ENCODE peak calls at places on chromosomes 12 and 14, in ten cellular contexts. W is activated naive CD4-positive, alpha-beta T cell treated with anti-CD3 and anti-CD28 coated beads, Interleukin-2, amount 10 ng/mL, durations not matched to agents 7 days and 5 days; H is psoas muscle; L is NCI-H748 treated with DMSO at 0.1 percent for 48 hours; Q is NCI-H146; A is LHCN-M2; E is HEK293T; R is effector memory CD4-positive, alpha-beta T cell; D is stimulated activated CD8-positive, alpha-beta memory T cell treated with anti-CD3 and anti-CD28 coated beads, Interleukin-15, amount 100 ng/mL, for 1 hour; T is activated T-helper 9 cell treated with anti-CD3 and anti-CD28 coated beads, Interleukin-2, amount 50 U/mL, for 16 hours. Z is an unnamed sample.

GRCh38 chr14:68593806-68594536 is 198.9 kb downstream of the ZFP36L1 start:
- DNase-seq in H (no peak), T (no peak), W (no peak), E (no peak), Q (no peak), A (peak), R (no peak), L (no peak), D (no peak), Z (peak)

GRCh38 chr14:94675036-94675435 is 62.8 kb downstream of the SERPINA3 start:
- DNase-seq in W (no peak), H (no peak), Q (no peak), A (no peak), R (no peak), T (no peak), D (no peak), L (no peak), E (no peak), Z (no peak)

GRCh38 chr12:11321980-11322379 is 11.7 kb upstream of the PRB4 start:
- DNase-seq in L (no peak), D (no peak), A (peak), T (no peak), R (no peak), E (no peak), H (no peak), W (no peak), Q (no peak), Z (no peak)

GRCh38 chr12:104280703-104281458 is 22.7 kb upstream of the EID3 start:
- DNase-seq in Q (no peak), T (no peak), R (no peak), E (no peak), L (no peak), W (no peak), A (peak), D (no peak), H (no peak), Z (no peak)

GRCh38 chr12:116389990-116390655 is 112.6 kb upstream of the MED13L start:
- DNase-seq in L (no peak), R (no peak), T (no peak), A (peak), Q (no peak), E (no peak), W (no peak), D (no peak), H (no peak), Z (no peak)

GRCh38 chr14:34075095-34075744 is 124.3 kb upstream of the EGLN3 start:
- DNase-seq in T (no peak), R (no peak), H (no peak), W (no peak), A (no peak), E (no peak), L (no peak), D (no peak), Q (no peak), Z (no peak)

GRCh38 chr12:124188561-124189405 is 106.1 kb upstream of the RFLNA start:
- DNase-seq in Q (peak), E (no peak), L (no peak), D (no peak), T (no peak), R (no peak), H (no peak), A (peak), W (no peak), Z (no peak)

GRCh38 chr12:93957870-93958269 is 190.5 kb upstream of the PLXNC1 start:
- DNase-seq in Q (no peak), W (no peak), R (no peak), L (no peak), H (no peak), D (no peak), A (no peak), E (no peak), T (no peak), Z (no peak)

GRCh38 chr14:94028450-94028826 is 2.3 kb downstream of the OTUB2 start:
- DNase-seq in H (peak), D (no peak), E (no peak), R (no peak), L (no peak), T (peak), Q (peak), A (peak), W (peak), Z (peak)

GRCh38 chr12:15788266-15789214 is 648 bp downstream of the EPS8 start:
- DNase-seq in D (no peak), T (peak), H (peak), W (peak), L (no peak), A (peak), E (peak), Q (peak), R (no peak), Z (no peak)

GRCh38 chr12:31308116-31308515 is 17.8 kb downstream of the SINHCAF start:
- DNase-seq in R (no peak), Q (no peak), D (no peak), A (no peak), T (no peak), E (no peak), H (no peak), L (no peak), W (no peak), Z (no peak)

GRCh38 chr12:118082161-118082560 is 21.2 kb upstream of the WSB2 start:
- DNase-seq in A (no peak), W (no peak), E (no peak), D (no peak), R (no peak), T (no peak), Q (no peak), L (no peak), H (no peak), Z (no peak)

GRCh38 chr14:22650960-22651521 is 6.9 kb upstream of the OR6J1 start:
- DNase-seq in D (no peak), T (no peak), Q (no peak), E (no peak), L (no peak), R (no peak), H (no peak), A (peak), W (no peak), Z (peak)

GRCh38 chr14:100504372-100505078 is 82.7 kb downstream of the BEGAIN start:
- DNase-seq in H (no peak), R (no peak), A (peak), W (no peak), E (no peak), L (no peak), T (no peak), D (no peak), Q (peak), Z (no peak)

GRCh38 chr12:31021181-31021580 is 52.5 kb upstream of the DDX11 start:
- DNase-seq in R (no peak), D (no peak), E (no peak), Q (no peak), A (no peak), L (no peak), T (no peak), H (no peak), W (no peak), Z (no peak)

GRCh38 chr12:6745751-6746525 is 7.0 kb downstream of the MLF2 start:
- DNase-seq in A (no peak), H (no peak), L (no peak), Q (no peak), R (no peak), E (no peak), T (no peak), W (peak), D (no peak), Z (peak)

GRCh38 chr12:130644566-130644965 is 71.5 kb downstream of the RIMBP2 start:
- DNase-seq in E (no peak), R (no peak), Q (no peak), W (no peak), L (no peak), D (no peak), H (no peak), T (no peak), A (no peak), Z (no peak)